ENCODE peak calls at places on chromosomes 16 and 17, in seven cellular contexts. V, R, S, I, P, G and K are unnamed samples. For H3K27me3, the result is how much of the 10 kb centered on the place peaks cover.

GRCh38 chr17:55219939-55220338 is 44.8 kb upstream of the HLF start:
- DNase-seq in P (no peak), S (no peak), R (no peak), I (no peak), V (no peak), G (no peak), K (no peak)

GRCh38 chr17:38749222-38750043 is 1.3 kb upstream of the PCGF2 start:
- DNase-seq in S (peak), G (peak), P (peak), V (peak), R (peak), I (no peak), K (peak)

GRCh38 chr16:1533443-1533951 is at the start of gene TMEM204:
- DNase-seq in G (no peak), S (no peak), I (peak), R (peak), P (peak), V (peak), K (peak)

GRCh38 chr16:51994597-51994996 is 552.3 kb downstream of the TOX3 start:
- DNase-seq in V (no peak), G (no peak), I (no peak), S (peak), R (no peak), P (peak), K (peak)

GRCh38 chr17:40251576-40251975 is 32.5 kb downstream of the WIPF2 start:
- DNase-seq in G (no peak), V (no peak), I (no peak), R (no peak), P (peak), S (peak), K (peak)

GRCh38 chr17:50452627-50453300 is 15.9 kb downstream of the CHAD start:
- DNase-seq in S (no peak), I (no peak), P (peak), R (no peak), G (no peak), V (no peak), K (peak)

GRCh38 chr17:27407916-27408846 is 48.1 kb upstream of the KSR1 start:
- DNase-seq in V (no peak), P (no peak), S (peak), R (no peak), G (no peak), I (no peak), K (no peak)

GRCh38 chr16:868846-869822 is 68.6 kb upstream of the GNG13 start:
- DNase-seq in V (no peak), P (no peak), G (no peak), S (no peak), R (peak), I (no peak), K (no peak)

GRCh38 chr16:55470533-55471371 is 8.2 kb upstream of the MMP2 start:
- DNase-seq in P (no peak), G (no peak), R (no peak), S (peak), I (no peak), V (peak), K (no peak)

GRCh38 chr16:71408536-71408935 is 33.3 kb downstream of the TLE7 start:
- DNase-seq in G (no peak), R (no peak), I (no peak), V (no peak), S (no peak), P (no peak), K (no peak)

GRCh38 chr16:180101-180920 is at the start of gene HBQ1:
- DNase-seq in P (no peak), S (peak), I (peak), V (no peak), R (peak), G (no peak), K (no peak)

GRCh38 chr17:38461683-38462082 is 33.4 kb downstream of the ARHGAP23 start:
- DNase-seq in R (no peak), G (no peak), V (no peak), S (no peak), I (no peak), P (no peak), K (no peak)

GRCh38 chr17:38912221-38912813 is 13.1 kb upstream of the LASP1NB start:
- DNase-seq in R (peak), P (no peak), S (no peak), I (no peak), G (no peak), V (peak), K (peak)

GRCh38 chr17:18981642-18982424 is 22.7 kb downstream of the FAM83G start:
- DNase-seq in P (peak), V (no peak), S (peak), G (no peak), R (no peak), I (no peak), K (peak)

GRCh38 chr17:3980381-3980975 is 16.2 kb upstream of the ATP2A3 start:
- DNase-seq in P (no peak), R (no peak), S (no peak), I (no peak), V (no peak), G (no peak), K (no peak)

GRCh38 chr17:76635659-76636360 is 7.7 kb downstream of the ST6GALNAC1 start:
- DNase-seq in V (no peak), G (no peak), S (no peak), P (no peak), I (no peak), R (no peak), K (no peak)

GRCh38 chr16:72783716-72784320 is 264.1 kb downstream of the ZFHX3 start:
- DNase-seq in P (no peak), I (no peak), G (no peak), V (no peak), R (no peak), S (no peak), K (no peak)

GRCh38 chr17:42373896-42374295 is 14.3 kb downstream of the STAT3 start:
- DNase-seq in G (no peak), S (no peak), V (no peak), P (no peak), I (no peak), R (no peak), K (no peak)

GRCh38 chr16:56851671-56852400 is 13.2 kb upstream of the SLC12A3 start:
- DNase-seq in I (no peak), R (no peak), V (no peak), S (peak), P (no peak), G (no peak), K (no peak)

GRCh38 chr17:4249452-4250029 is 14.2 kb downstream of the ANKFY1 start:
- DNase-seq in S (peak), V (no peak), G (no peak), P (no peak), R (no peak), I (peak), K (no peak)

GRCh38 chr16:19815418-19815817 is 69.2 kb downstream of the GPRC5B start:
- DNase-seq in R (no peak), V (no peak), G (no peak), S (no peak), I (no peak), P (no peak), K (no peak)

GRCh38 chr16:407253-407652 is 5.6 kb downstream of the DECR2 start:
- DNase-seq in V (no peak), I (no peak), G (no peak), S (no peak), R (no peak), P (no peak), K (no peak)

GRCh38 chr17:77516902-77517301 is 376.1 kb downstream of the SEC14L1 start:
- DNase-seq in P (no peak), I (no peak), R (no peak), G (no peak), S (no peak), V (peak), K (no peak)

GRCh38 chr17:51015145-51015558 is 105.5 kb downstream of the SPAG9 start:
- DNase-seq in P (no peak), I (no peak), G (no peak), R (no peak), S (peak), V (no peak), K (no peak)

GRCh38 chr17:57662021-57662420 is 83.1 kb downstream of the CCDC182 start:
- DNase-seq in P (no peak), I (no peak), R (no peak), V (no peak), G (no peak), S (peak), K (no peak)

GRCh38 chr16:79810449-79811189 is 210.1 kb upstream of the MAF start:
- DNase-seq in I (no peak), V (no peak), G (no peak), S (no peak), P (no peak), R (no peak), K (no peak)

GRCh38 chr17:13477180-13477611 is 124.5 kb downstream of the HS3ST3A1 start:
- DNase-seq in G (no peak), P (no peak), R (no peak), V (no peak), I (no peak), S (no peak), K (no peak)

GRCh38 chr16:13957197-13958078 is 37.5 kb downstream of the ERCC4 start:
- DNase-seq in I (no peak), V (peak), R (peak), P (peak), S (peak), G (peak), K (peak)

GRCh38 chr17:21129023-21129681 is 2.4 kb downstream of the DHRS7B start:
- DNase-seq in I (no peak), G (peak), S (peak), P (no peak), R (no peak), V (no peak), K (no peak)

GRCh38 chr17:78341559-78342437 is 18.1 kb downstream of the SOCS3 start:
- DNase-seq in I (no peak), G (peak), S (no peak), R (peak), V (peak), P (peak), K (peak)

GRCh38 chr16:719815-720506 is 985 bp upstream of the ANTKMT start:
- DNase-seq in R (no peak), I (no peak), S (peak), P (peak), V (no peak), G (no peak), K (peak)

GRCh38 chr16:57026778-57027062 is 37.4 kb downstream of the NLRC5 start:
- DNase-seq in S (no peak), V (no peak), G (no peak), R (no peak), P (no peak), I (no peak), K (no peak)

GRCh38 chr17:9052921-9053320 is 31.6 kb downstream of the NTN1 start:
- DNase-seq in P (peak), R (no peak), S (no peak), G (no peak), V (no peak), I (no peak), K (peak)

GRCh38 chr17:17946104-17946503 is 26.1 kb downstream of the TOM1L2 start:
- DNase-seq in I (no peak), R (no peak), V (no peak), S (no peak), P (no peak), G (no peak), K (no peak)

GRCh38 chr16:65413861-65414260 is 292.0 kb upstream of the CDH11 start:
- DNase-seq in V (no peak), R (no peak), S (no peak), P (no peak), G (no peak), I (no peak), K (no peak)

GRCh38 chr17:40065041-40065770 is 2.4 kb downstream of the THRA start:
- DNase-seq in S (no peak), G (no peak), I (no peak), V (no peak), R (no peak), P (no peak), K (no peak)

GRCh38 chr17:6508026-6508425 is 48.3 kb downstream of the PITPNM3 start:
- DNase-seq in P (no peak), S (no peak), G (no peak), I (no peak), V (peak), R (no peak), K (no peak)

DNA sequence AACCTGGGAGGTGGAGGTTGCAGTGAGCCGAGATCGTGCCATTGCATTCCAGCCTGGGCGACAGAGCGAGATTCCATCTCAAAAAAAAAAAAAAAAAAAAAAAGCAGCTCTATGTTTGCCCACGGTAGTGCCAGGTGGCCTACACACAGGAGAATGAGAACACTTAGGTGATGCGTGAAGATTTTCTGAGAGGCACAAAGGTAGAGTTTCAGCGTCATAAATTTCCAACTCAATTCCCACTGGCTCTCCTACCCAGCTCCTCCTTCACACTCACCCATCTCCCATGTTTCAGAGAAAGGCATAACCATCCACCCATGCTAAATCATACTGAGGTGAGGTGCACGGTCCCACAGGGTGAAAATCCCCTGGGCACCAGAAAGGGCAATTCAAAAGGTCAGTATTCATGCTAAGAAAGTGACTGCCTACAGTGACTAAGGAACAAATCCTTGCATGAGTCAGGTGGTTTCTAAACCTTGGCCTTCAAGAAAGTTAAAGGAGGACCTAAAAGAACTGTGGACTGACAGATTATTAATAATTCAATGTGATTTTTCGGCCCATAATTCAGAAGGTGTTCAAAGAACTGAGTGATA is 4.8 kb downstream of the DCAKD start:
- DNase-seq in V (no peak), S (no peak), I (no peak), R (no peak), G (no peak), P (no peak), K (no peak)
- H3K4me3 ChIP-seq in V (no peak), S (no peak), I (no peak), R (no peak), G (no peak), P (no peak), K (no peak)

DNA sequence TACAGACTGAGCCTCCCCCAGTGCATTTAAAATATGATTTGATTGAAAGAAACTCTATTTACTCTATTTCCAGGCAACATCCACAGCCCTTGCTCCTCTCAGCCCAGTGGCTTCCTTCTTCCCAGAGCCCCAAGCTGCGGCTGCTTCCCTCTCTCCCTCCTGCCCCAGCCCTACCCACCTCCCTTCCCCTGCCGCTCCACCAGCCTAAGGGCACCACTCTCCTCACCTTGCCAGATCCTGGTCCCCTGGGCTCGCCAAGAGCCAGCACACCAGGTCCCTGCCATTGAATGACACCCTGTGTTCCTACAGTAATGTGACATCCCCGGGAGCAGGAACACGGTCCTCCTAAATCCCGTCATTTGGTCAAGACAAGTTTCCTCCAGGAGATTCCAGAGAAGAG is 236.0 kb downstream of the RBFOX3 start:
- DNase-seq in R (no peak), G (no peak), V (no peak), P (no peak), S (no peak), I (no peak), K (no peak)
- H3K27me3 ChIP-seq in R (under half), G (under half), V (under half), P (under half), S (half or more), I (under half), K (under half)

GRCh38 chr17:35879748-35880654 is at the start of gene CCL5:
- DNase-seq in G (no peak), V (no peak), R (no peak), S (no peak), P (no peak), I (no peak), K (peak)
- H3K4me3 ChIP-seq in G (no peak), V (no peak), R (no peak), S (no peak), P (no peak), I (peak), K (no peak)

GRCh38 chr17:61453563-61453962 is 1.3 kb downstream of the TBX4 start:
- DNase-seq in S (no peak), G (no peak), I (no peak), R (no peak), P (no peak), V (no peak), K (no peak)

GRCh38 chr17:61449707-61450640 is 2.2 kb upstream of the TBX4 start:
- DNase-seq in V (no peak), G (no peak), R (no peak), S (no peak), I (no peak), P (no peak), K (no peak)

GRCh38 chr17:61450641-61451537 is 1.3 kb upstream of the TBX4 start:
- DNase-seq in G (no peak), S (no peak), R (no peak), I (no peak), V (no peak), P (no peak), K (no peak)

GRCh38 chr17:61452301-61453290 is at the start of gene TBX4:
- DNase-seq in I (no peak), S (no peak), R (no peak), V (no peak), P (no peak), G (no peak), K (no peak)

GRCh38 chr17:61451538-61452300 is 503 bp upstream of the TBX4 start:
- DNase-seq in S (no peak), I (no peak), P (no peak), R (no peak), V (no peak), G (no peak), K (no peak)
- H3K27me3 ChIP-seq in S (under half), I (under half), P (half or more), R (under half), V (under half), G (half or more), K (half or more)

GRCh38 chr17:29597361-29598172 is 4.6 kb downstream of the ANKRD13B start:
- DNase-seq in R (no peak), V (peak), S (no peak), P (no peak), I (no peak), G (no peak), K (no peak)
- H3K4me3 ChIP-seq in R (no peak), V (no peak), S (no peak), P (no peak), I (no peak), G (no peak), K (no peak)

GRCh38 chr17:79778504-79779087 is 648 bp downstream of the CBX2 start:
- DNase-seq in I (no peak), V (no peak), G (no peak), S (peak), R (peak), P (peak), K (no peak)

GRCh38 chr17:79779088-79779529 is 1.2 kb downstream of the CBX2 start:
- DNase-seq in I (no peak), S (no peak), G (no peak), V (no peak), R (no peak), P (no peak), K (no peak)

GRCh38 chr17:79776378-79777165 is 1.4 kb upstream of the CBX2 start:
- DNase-seq in P (no peak), G (no peak), S (no peak), I (no peak), R (no peak), V (no peak), K (no peak)

GRCh38 chr17:79777166-79777843 is 643 bp upstream of the CBX2 start:
- DNase-seq in S (peak), V (no peak), G (no peak), R (peak), I (no peak), P (peak), K (peak)

DNA sequence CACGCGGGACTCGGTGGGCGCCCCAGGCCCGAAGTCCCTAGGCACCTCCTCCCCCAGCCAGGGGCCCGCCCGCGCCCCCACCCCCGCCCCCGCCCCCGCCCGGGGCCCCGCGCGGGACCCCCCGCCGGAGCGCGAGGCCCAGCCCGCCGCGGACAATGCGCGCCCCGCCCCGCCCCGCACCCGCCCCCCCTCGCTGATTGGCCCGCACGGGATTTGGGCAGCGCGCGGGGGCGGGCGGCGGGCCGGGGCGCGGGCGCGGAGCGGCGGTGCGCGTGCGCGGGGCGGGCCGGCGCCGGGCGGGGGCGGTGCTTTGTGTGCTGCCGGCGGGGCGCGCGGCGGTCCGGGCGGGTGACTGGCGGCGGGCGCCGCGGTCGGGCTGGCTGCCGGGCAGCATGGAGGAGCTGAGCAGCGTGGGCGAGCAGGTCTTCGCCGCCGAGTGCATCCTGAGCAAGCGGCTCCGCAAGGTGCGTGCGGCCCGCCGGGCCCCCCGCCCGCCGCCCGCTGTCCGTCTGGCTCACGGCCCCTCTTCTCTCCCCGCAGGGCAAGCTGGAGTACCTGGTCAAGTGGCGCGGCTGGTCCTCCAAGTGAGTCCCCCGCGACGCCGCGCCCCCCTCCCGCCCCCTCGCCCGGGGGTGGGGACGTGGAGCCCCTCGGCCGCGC is at the start of gene CBX2:
- DNase-seq in S (peak), P (peak), I (peak), G (peak), V (peak), R (peak), K (peak)
- H3K27me3 ChIP-seq in S (under half), P (under half), I (under half), G (under half), V (under half), R (under half), K (half or more)

GRCh38 chr16:30474062-30474452 is 1.5 kb downstream of the ITGAL start:
- DNase-seq in I (no peak), V (no peak), R (peak), P (no peak), G (no peak), S (no peak), K (no peak)
- H3K4me3 ChIP-seq in I (peak), V (no peak), R (no peak), P (peak), G (no peak), S (no peak), K (no peak)

GRCh38 chr17:72115789-72116520 is 4.9 kb upstream of the SOX9 start:
- DNase-seq in V (no peak), P (no peak), G (no peak), I (no peak), R (no peak), S (no peak), K (no peak)
- H3K27me3 ChIP-seq in V (under half), P (under half), G (under half), I (under half), R (under half), S (under half), K (half or more)